ENCODE peak calls at places on chromosomes 2 and 18, in five cellular contexts. One of them, this sample, is unnamed.

GRCh38 chr18:22412502-22412901 is 5.2 kb downstream of the CTAGE1 start:
- DNase-seq in activated naive CD4-positive, alpha-beta T cell treated with anti-CD3 and anti-CD28 coated beads, Interleukin-2, amount 10 ng/mL, durations not matched to agents 7 days and 5 days: no peak
- DNase-seq in lower lobe of right lung: no peak
- DNase-seq in NCI-H1694: no peak
- DNase-seq in AG09319: no peak
- DNase-seq in this sample: no peak

GRCh38 chr2:99545066-99545465 is 55.2 kb upstream of the REV1 start:
- DNase-seq in AG09319: no peak
- DNase-seq in activated naive CD4-positive, alpha-beta T cell treated with anti-CD3 and anti-CD28 coated beads, Interleukin-2, amount 10 ng/mL, durations not matched to agents 7 days and 5 days: no peak
- DNase-seq in NCI-H1694: no peak
- DNase-seq in lower lobe of right lung: no peak
- DNase-seq in this sample: no peak

GRCh38 chr2:21395366-21395765 is 271.6 kb downstream of the TDRD15 start:
- DNase-seq in lower lobe of right lung: no peak
- DNase-seq in NCI-H1694: no peak
- DNase-seq in AG09319: no peak
- DNase-seq in activated naive CD4-positive, alpha-beta T cell treated with anti-CD3 and anti-CD28 coated beads, Interleukin-2, amount 10 ng/mL, durations not matched to agents 7 days and 5 days: no peak
- DNase-seq in this sample: no peak

GRCh38 chr2:63093512-63093911 is 42.9 kb downstream of the OTX1 start:
- DNase-seq in lower lobe of right lung: no peak
- DNase-seq in NCI-H1694: no peak
- DNase-seq in activated naive CD4-positive, alpha-beta T cell treated with anti-CD3 and anti-CD28 coated beads, Interleukin-2, amount 10 ng/mL, durations not matched to agents 7 days and 5 days: no peak
- DNase-seq in AG09319: no peak
- DNase-seq in this sample: no peak

GRCh38 chr2:196482119-196483065 is 157.1 kb upstream of the CCDC150 start:
- DNase-seq in AG09319: no peak
- DNase-seq in NCI-H1694: no peak
- DNase-seq in lower lobe of right lung: no peak
- DNase-seq in activated naive CD4-positive, alpha-beta T cell treated with anti-CD3 and anti-CD28 coated beads, Interleukin-2, amount 10 ng/mL, durations not matched to agents 7 days and 5 days: no peak
- DNase-seq in this sample: no peak

GRCh38 chr2:141931797-141932196 is 199.0 kb downstream of the LRP1B start:
- DNase-seq in lower lobe of right lung: no peak
- DNase-seq in AG09319: no peak
- DNase-seq in NCI-H1694: no peak
- DNase-seq in activated naive CD4-positive, alpha-beta T cell treated with anti-CD3 and anti-CD28 coated beads, Interleukin-2, amount 10 ng/mL, durations not matched to agents 7 days and 5 days: no peak
- DNase-seq in this sample: no peak

GRCh38 chr2:149819356-149819957 is 231.9 kb upstream of the MMADHC start:
- DNase-seq in activated naive CD4-positive, alpha-beta T cell treated with anti-CD3 and anti-CD28 coated beads, Interleukin-2, amount 10 ng/mL, durations not matched to agents 7 days and 5 days: no peak
- DNase-seq in AG09319: no peak
- DNase-seq in lower lobe of right lung: no peak
- DNase-seq in NCI-H1694: no peak
- DNase-seq in this sample: no peak

GRCh38 chr2:84129018-84129417 is 330.1 kb downstream of the SUCLG1 start:
- DNase-seq in lower lobe of right lung: no peak
- DNase-seq in NCI-H1694: no peak
- DNase-seq in AG09319: no peak
- DNase-seq in activated naive CD4-positive, alpha-beta T cell treated with anti-CD3 and anti-CD28 coated beads, Interleukin-2, amount 10 ng/mL, durations not matched to agents 7 days and 5 days: no peak
- DNase-seq in this sample: no peak

GRCh38 chr2:85999131-85999831 is 106.4 kb downstream of the POLR1A start:
- DNase-seq in NCI-H1694: no peak
- DNase-seq in activated naive CD4-positive, alpha-beta T cell treated with anti-CD3 and anti-CD28 coated beads, Interleukin-2, amount 10 ng/mL, durations not matched to agents 7 days and 5 days: peak; percentile 76
- DNase-seq in lower lobe of right lung: no peak
- DNase-seq in AG09319: no peak
- DNase-seq in this sample: peak; percentile 89

GRCh38 chr18:21134895-21135294 is 23.3 kb upstream of the ROCK1 start:
- DNase-seq in AG09319: no peak
- DNase-seq in NCI-H1694: no peak
- DNase-seq in activated naive CD4-positive, alpha-beta T cell treated with anti-CD3 and anti-CD28 coated beads, Interleukin-2, amount 10 ng/mL, durations not matched to agents 7 days and 5 days: peak; percentile 40
- DNase-seq in lower lobe of right lung: no peak
- DNase-seq in this sample: peak; percentile 43

GRCh38 chr2:8174641-8175257 is 507.1 kb upstream of the ID2 start:
- DNase-seq in activated naive CD4-positive, alpha-beta T cell treated with anti-CD3 and anti-CD28 coated beads, Interleukin-2, amount 10 ng/mL, durations not matched to agents 7 days and 5 days: no peak
- DNase-seq in AG09319: no peak
- DNase-seq in lower lobe of right lung: no peak
- DNase-seq in NCI-H1694: no peak
- DNase-seq in this sample: no peak

GRCh38 chr2:86062043-86062442 is 43.6 kb downstream of the POLR1A start:
- DNase-seq in activated naive CD4-positive, alpha-beta T cell treated with anti-CD3 and anti-CD28 coated beads, Interleukin-2, amount 10 ng/mL, durations not matched to agents 7 days and 5 days: no peak
- DNase-seq in lower lobe of right lung: no peak
- DNase-seq in NCI-H1694: no peak
- DNase-seq in AG09319: no peak
- DNase-seq in this sample: no peak

GRCh38 chr18:13614701-13615288 is 111.6 kb downstream of the FAM210A start:
- DNase-seq in AG09319: no peak
- DNase-seq in lower lobe of right lung: no peak
- DNase-seq in NCI-H1694: no peak
- DNase-seq in activated naive CD4-positive, alpha-beta T cell treated with anti-CD3 and anti-CD28 coated beads, Interleukin-2, amount 10 ng/mL, durations not matched to agents 7 days and 5 days: peak; percentile 52
- DNase-seq in this sample: no peak

GRCh38 chr2:165558832-165559231 is 89.3 kb downstream of the CSRNP3 start:
- DNase-seq in NCI-H1694: no peak
- DNase-seq in activated naive CD4-positive, alpha-beta T cell treated with anti-CD3 and anti-CD28 coated beads, Interleukin-2, amount 10 ng/mL, durations not matched to agents 7 days and 5 days: no peak
- DNase-seq in lower lobe of right lung: no peak
- DNase-seq in AG09319: no peak
- DNase-seq in this sample: no peak

This sample was measured in CD4-positive, CD25-positive, alpha-beta regulatory T cell.